ENCODE peak calls at places on chromosomes 13 and 19, in six cellular contexts. K is GM23248, F is HCT116, I is MM.1S, D is SK-N-SH, V is Karpas-422. L is an unnamed sample.

GRCh38 chr19:14472202-14472961 is 2.8 kb downstream of the PTGER1 start:
- DNase-seq in D (peak; percentile 96), I (peak; percentile 27), V (peak; percentile 52), F (peak; percentile 22), K (peak; percentile 78), L (peak; percentile 72)

GRCh38 chr19:54551293-54551692 is 22.3 kb upstream of the LILRA2 start:
- DNase-seq in V (no peak), K (no peak), D (no peak), F (no peak), I (no peak), L (no peak)

GRCh38 chr19:16821081-16821480 is 8.1 kb upstream of the SIN3B start:
- DNase-seq in I (no peak), F (no peak), D (no peak), K (no peak), V (no peak), L (peak; percentile 38)

GRCh38 chr19:1261512-1261862 is 7.6 kb upstream of the CIRBP start:
- DNase-seq in D (no peak), I (no peak), V (peak; percentile 85), K (peak; percentile 63), F (no peak), L (no peak)

GRCh38 chr13:113669871-113670341 is 2.9 kb downstream of the GRK1 start:
- DNase-seq in I (no peak), V (no peak), D (no peak), K (no peak), F (no peak), L (no peak)

GRCh38 chr13:48159436-48160225 is 64.7 kb upstream of the MED4 start:
- DNase-seq in K (peak; percentile 65), D (no peak), I (no peak), V (no peak), F (no peak), L (no peak)

GRCh38 chr19:4304509-4305252 is at the start of gene FSD1:
- DNase-seq in K (peak; percentile 81), I (no peak), D (peak; percentile 99), F (no peak), V (no peak), L (peak; percentile 56)

GRCh38 chr13:29782798-29783197 is 67.6 kb downstream of the UBL3 start:
- DNase-seq in K (peak; percentile 28), F (no peak), I (no peak), D (no peak), V (no peak), L (no peak)

GRCh38 chr13:33446821-33447481 is 161.4 kb upstream of the STARD13 start:
- DNase-seq in F (no peak), D (no peak), I (no peak), V (no peak), K (no peak), L (peak; percentile 75)

GRCh38 chr19:17775245-17775927 is 19.6 kb upstream of the B3GNT3 start:
- DNase-seq in K (peak; percentile 51), I (peak; percentile 28), F (no peak), D (peak; percentile 76), V (peak; percentile 83), L (peak; percentile 74)

GRCh38 chr13:76837811-76838210 is 48.4 kb downstream of the KCTD12 start:
- DNase-seq in I (no peak), D (no peak), K (peak; percentile 11), F (no peak), V (no peak), L (no peak)

GRCh38 chr19:43984687-43985000 is 656 bp downstream of the ZNF155 start:
- DNase-seq in D (peak; percentile 41), I (no peak), V (no peak), F (no peak), K (peak; percentile 71), L (no peak)

GRCh38 chr13:21031594-21031993 is 29.8 kb downstream of the LATS2 start:
- DNase-seq in F (no peak), V (no peak), K (no peak), D (no peak), I (no peak), L (no peak)

GRCh38 chr19:31377736-31378135 is 28.5 kb upstream of the TSHZ3 start:
- DNase-seq in I (no peak), K (no peak), F (no peak), D (no peak), V (no peak), L (no peak)

GRCh38 chr19:38932425-38933179 is 1.9 kb downstream of the MRPS12 start:
- DNase-seq in I (peak; percentile 42), D (no peak), K (peak; percentile 65), V (peak; percentile 73), F (peak; percentile 26), L (peak; percentile 6)

GRCh38 chr13:78161266-78161665 is 242.6 kb upstream of the EDNRB start:
- DNase-seq in D (no peak), F (no peak), K (no peak), V (no peak), I (no peak), L (no peak)

GRCh38 chr13:43411741-43412140 is 375.0 kb downstream of the ENOX1 start:
- DNase-seq in V (no peak), F (no peak), D (no peak), I (no peak), K (no peak), L (no peak)

GRCh38 chr19:19595171-19595701 is 23.3 kb downstream of the PBX4 start:
- DNase-seq in F (no peak), D (peak; percentile 72), I (no peak), V (no peak), K (peak; percentile 62), L (peak; percentile 89)

GRCh38 chr13:39016789-39017188 is 21.1 kb downstream of the PROSER1 start:
- DNase-seq in D (peak; percentile 51), V (peak; percentile 54), K (peak; percentile 38), I (peak; percentile 16), F (peak; percentile 16), L (peak; percentile 43)

GRCh38 chr19:45767881-45768643 is 990 bp downstream of the SIX5 start:
- DNase-seq in V (no peak), I (peak; percentile 22), K (peak; percentile 84), D (peak; percentile 67), F (no peak), L (peak; percentile 37)

GRCh38 chr19:29564574-29565005 is 38.8 kb downstream of the VSTM2B start:
- DNase-seq in D (no peak), V (no peak), K (no peak), F (no peak), I (no peak), L (no peak)

GRCh38 chr19:7376151-7376852 is 27.6 kb downstream of the ARHGEF18 start:
- DNase-seq in V (no peak), F (no peak), I (no peak), K (no peak), D (no peak), L (peak; percentile 75)

GRCh38 chr19:48819366-48819816 is 8.6 kb upstream of the BCAT2 start:
- DNase-seq in I (no peak), K (peak; percentile 92), V (no peak), F (peak; percentile 54), D (no peak), L (peak; percentile 93)

GRCh38 chr19:3194063-3194702 is 8.5 kb downstream of the NCLN start:
- DNase-seq in I (no peak), K (no peak), D (peak; percentile 67), F (no peak), V (no peak), L (no peak)

GRCh38 chr19:17772172-17772571 is 20.9 kb downstream of the FCHO1 start:
- DNase-seq in V (peak; percentile 75), K (no peak), D (no peak), I (no peak), F (no peak), L (peak; percentile 29)

GRCh38 chr19:47750752-47751151 is 5.4 kb downstream of the NOP53 start:
- DNase-seq in V (no peak), D (no peak), K (no peak), I (no peak), F (no peak), L (no peak)
- H3K9ac ChIP-seq in V (no peak overlapping the region), D (no peak overlapping the region), K (no peak overlapping the region), I (no peak overlapping the region), F (no peak overlapping the region), L (no peak overlapping the region)

GRCh38 chr13:36030670-36031331 is 100.4 kb downstream of the DCLK1 start:
- DNase-seq in K (peak; percentile 96), I (no peak), D (peak; percentile 20), V (no peak), F (no peak), L (peak; percentile 39)

GRCh38 chr13:36031490-36031889 is 99.7 kb downstream of the DCLK1 start:
- DNase-seq in F (no peak), D (no peak), K (no peak), V (no peak), I (no peak), L (no peak)

GRCh38 chr13:36026556-36026955 is 104.6 kb downstream of the DCLK1 start:
- DNase-seq in K (peak; percentile 13), D (no peak), I (no peak), V (no peak), F (no peak), L (no peak)

GRCh38 chr13:36029171-36029570 is 102.0 kb downstream of the DCLK1 start:
- DNase-seq in I (no peak), D (no peak), V (no peak), K (peak; percentile 14), F (no peak), L (peak; percentile 68)

DNA sequence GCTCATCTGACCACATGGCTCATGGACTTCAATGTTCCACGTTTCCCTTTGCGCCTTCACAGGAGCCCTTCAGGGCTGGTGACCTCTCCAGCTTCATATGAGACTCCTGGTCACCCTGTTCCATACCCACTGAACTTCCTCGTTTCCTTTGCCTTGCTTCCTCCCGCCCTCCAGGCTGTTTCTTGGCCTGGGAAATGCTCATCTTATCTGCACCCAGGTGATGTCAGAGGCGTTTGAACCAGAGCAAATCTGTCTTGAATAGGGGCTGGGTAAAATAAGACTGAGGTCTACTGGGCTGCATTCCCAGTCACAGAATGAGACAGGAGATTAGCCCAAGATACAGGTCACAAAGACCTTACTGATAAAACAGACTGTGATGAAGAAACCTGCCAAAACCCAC is 102.8 kb downstream of the DCLK1 start:
- DNase-seq in I (no peak), K (no peak), F (no peak), V (no peak), D (no peak), L (no peak)
- H3K4me2 ChIP-seq in I (no peak overlapping the region), K (no peak overlapping the region), F (no peak overlapping the region), V (no peak overlapping the region), D (no peak overlapping the region), L (no peak overlapping the region)

DNA sequence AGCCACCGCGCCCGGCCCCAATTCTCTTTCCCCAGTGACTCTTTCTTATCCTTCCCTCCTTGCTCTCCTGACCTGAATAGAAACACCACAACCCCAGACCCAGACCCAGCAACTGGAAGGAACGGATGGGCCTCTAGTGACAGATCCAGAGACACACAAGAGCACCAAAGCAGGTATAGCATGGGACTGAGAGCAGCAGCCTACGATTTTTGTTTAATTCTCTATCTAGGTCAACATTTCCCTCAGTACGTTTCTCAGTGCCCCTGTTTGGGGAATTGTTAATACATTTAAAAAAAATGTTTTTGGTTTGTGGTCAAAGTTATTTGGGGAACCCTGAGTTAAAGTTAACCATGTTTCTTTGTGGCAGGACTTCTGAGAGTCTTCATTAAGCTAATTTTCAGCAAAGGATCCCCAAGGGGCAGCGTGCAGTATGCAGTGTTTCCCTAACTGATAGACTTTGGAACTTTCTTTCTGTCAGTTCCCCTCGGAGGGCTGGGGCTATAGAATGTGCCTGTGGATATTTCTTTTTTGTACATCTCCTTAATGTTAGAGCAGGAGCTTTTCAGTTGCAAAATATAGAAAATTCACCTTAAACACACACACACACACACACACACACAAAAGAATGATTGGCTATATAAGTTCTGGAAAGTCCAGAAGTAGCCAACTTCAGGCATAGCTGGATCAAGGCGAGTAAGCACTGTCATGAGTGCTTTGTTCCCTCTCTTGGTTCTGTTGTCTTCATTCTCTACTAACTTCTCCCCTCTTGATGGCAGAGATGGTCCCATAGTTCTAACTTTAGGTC is 6.3 kb downstream of the FXYD5 start:
- DNase-seq in K (no peak), I (no peak), F (no peak), V (no peak), D (no peak), L (no peak)
- H3K9me2 ChIP-seq in K (no peaks in the 10 kb centered on the region), I (no peaks in the 10 kb centered on the region), F (no peaks in the 10 kb centered on the region), V (no peaks in the 10 kb centered on the region), D (no peaks in the 10 kb centered on the region), L (no peaks in the 10 kb centered on the region)

GRCh38 chr19:50639121-50640112 is at the start of gene SYT3:
- DNase-seq in K (peak; percentile 72), D (peak; percentile 95), V (no peak), F (no peak), I (peak; percentile 8), L (peak; percentile 33)
- H3K9ac ChIP-seq in K (no peak within 1 kb of the TSS), D (peak within 1 kb of the TSS; percentile 52), V (no peak within 1 kb of the TSS), F (peak within 1 kb of the TSS; percentile 60), I (no peak within 1 kb of the TSS), L (no peak within 1 kb of the TSS)